ENCODE peak calls at places on chromosomes 13 and 19, in ten cellular contexts. M, B, Q, W, I, K, D, G, R and T are unnamed samples.

GRCh38 chr13:53310786-53311185 is 282.2 kb downstream of the OLFM4 start:
- DNase-seq in M (no peak), B (no peak), Q (no peak), W (no peak), I (no peak), K (no peak), D (no peak), G (no peak), R (no peak), T (no peak)

GRCh38 chr13:37194428-37194861 is 89.0 kb upstream of the CSNK1A1L start:
- DNase-seq in M (no peak), B (no peak), Q (peak; percentile 88), W (no peak), I (peak; percentile 78), K (no peak), D (no peak), G (no peak), R (no peak), T (no peak)

GRCh38 chr13:37143901-37144300 is 38.4 kb upstream of the CSNK1A1L start:
- DNase-seq in M (no peak), B (no peak), Q (no peak), W (no peak), I (peak; percentile 48), K (no peak), D (no peak), G (no peak), R (no peak), T (no peak)

GRCh38 chr19:33316521-33317284 is 14.4 kb upstream of the CEBPA start:
- DNase-seq in M (no peak), B (no peak), Q (peak; percentile 63), W (no peak), I (no peak), K (no peak), D (no peak), G (no peak), R (no peak), T (peak; percentile 68)

GRCh38 chr13:49954674-49955455 is 18.7 kb upstream of the SPRYD7 start:
- DNase-seq in M (no peak), B (no peak), Q (no peak), W (no peak), I (peak; percentile 12), K (no peak), D (no peak), G (no peak), R (no peak), T (peak; percentile 36)

GRCh38 chr19:13938361-13939027 is at the start of gene PODNL1:
- DNase-seq in M (no peak), B (no peak), Q (no peak), W (peak; percentile 52), I (peak; percentile 85), K (no peak), D (no peak), G (peak; percentile 86), R (no peak), T (peak; percentile 17)

GRCh38 chr19:42553292-42554045 is 25.2 kb upstream of the CEACAM1 start:
- DNase-seq in M (no peak), B (no peak), Q (peak; percentile 38), W (no peak), I (peak; percentile 85), K (peak; percentile 50), D (no peak), G (no peak), R (no peak), T (no peak)

GRCh38 chr13:113612626-113613025 is 28.1 kb downstream of the TFDP1 start:
- DNase-seq in M (no peak), B (no peak), Q (no peak), W (no peak), I (no peak), K (no peak), D (no peak), G (no peak), R (no peak), T (no peak)

GRCh38 chr19:13411899-13412298 is 94.4 kb downstream of the CACNA1A start:
- DNase-seq in M (no peak), B (no peak), Q (no peak), W (no peak), I (no peak), K (no peak), D (no peak), G (no peak), R (no peak), T (no peak)

GRCh38 chr13:30022256-30022655 is 171.8 kb upstream of the UBL3 start:
- DNase-seq in M (no peak), B (no peak), Q (no peak), W (no peak), I (no peak), K (no peak), D (no peak), G (no peak), R (no peak), T (no peak)
- H3K9me2 ChIP-seq in M (no peaks in the 10 kb centered on the region), B (no peaks in the 10 kb centered on the region), Q (no peaks in the 10 kb centered on the region), W (peaks cover 1% of the 10 kb centered on the region), I (no peaks in the 10 kb centered on the region), K (no peaks in the 10 kb centered on the region), D (no peaks in the 10 kb centered on the region), G (no peaks in the 10 kb centered on the region), R (no peaks in the 10 kb centered on the region), T (no peaks in the 10 kb centered on the region)

GRCh38 chr19:48509467-48510194 is 2.0 kb downstream of the LMTK3 start:
- DNase-seq in M (peak; percentile 70), B (no peak), Q (no peak), W (peak; percentile 78), I (no peak), K (no peak), D (no peak), G (no peak), R (no peak), T (no peak)
- H3K4me3 ChIP-seq in M (no peak overlapping the region), B (no peak overlapping the region), Q (no peak overlapping the region), W (peak overlapping the region; percentile 86), I (no peak overlapping the region), K (no peak overlapping the region), D (no peak overlapping the region), G (no peak overlapping the region), R (no peak overlapping the region), T (no peak overlapping the region)

GRCh38 chr19:52946322-52947310 is 16.1 kb downstream of the ZNF816 start:
- DNase-seq in M (peak; percentile 84), B (peak; percentile 13), Q (peak; percentile 77), W (peak; percentile 99), I (peak; percentile 53), K (no peak), D (no peak), G (peak; percentile 54), R (no peak), T (peak; percentile 78)
- H3K9me2 ChIP-seq in M (no peaks in the 10 kb centered on the region), B (no peaks in the 10 kb centered on the region), Q (no peaks in the 10 kb centered on the region), W (no peaks in the 10 kb centered on the region), I (no peaks in the 10 kb centered on the region), K (no peaks in the 10 kb centered on the region), D (no peaks in the 10 kb centered on the region), G (no peaks in the 10 kb centered on the region), R (no peaks in the 10 kb centered on the region), T (no peaks in the 10 kb centered on the region)

GRCh38 chr19:48501961-48502719 is 9.5 kb downstream of the LMTK3 start:
- DNase-seq in M (peak; percentile 96), B (peak; percentile 94), Q (peak; percentile 92), W (peak; percentile 100), I (peak; percentile 52), K (peak; percentile 96), D (peak; percentile 91), G (peak; percentile 85), R (peak; percentile 99), T (peak; percentile 97)
- H3K4me3 ChIP-seq in M (no peak overlapping the region), B (peak overlapping the region; percentile 58), Q (peak overlapping the region; percentile 63), W (peak overlapping the region; percentile 63), I (no peak overlapping the region), K (peak overlapping the region; percentile 57), D (peak overlapping the region; percentile 15), G (no peak overlapping the region), R (peak overlapping the region; percentile 64), T (no peak overlapping the region)

DNA sequence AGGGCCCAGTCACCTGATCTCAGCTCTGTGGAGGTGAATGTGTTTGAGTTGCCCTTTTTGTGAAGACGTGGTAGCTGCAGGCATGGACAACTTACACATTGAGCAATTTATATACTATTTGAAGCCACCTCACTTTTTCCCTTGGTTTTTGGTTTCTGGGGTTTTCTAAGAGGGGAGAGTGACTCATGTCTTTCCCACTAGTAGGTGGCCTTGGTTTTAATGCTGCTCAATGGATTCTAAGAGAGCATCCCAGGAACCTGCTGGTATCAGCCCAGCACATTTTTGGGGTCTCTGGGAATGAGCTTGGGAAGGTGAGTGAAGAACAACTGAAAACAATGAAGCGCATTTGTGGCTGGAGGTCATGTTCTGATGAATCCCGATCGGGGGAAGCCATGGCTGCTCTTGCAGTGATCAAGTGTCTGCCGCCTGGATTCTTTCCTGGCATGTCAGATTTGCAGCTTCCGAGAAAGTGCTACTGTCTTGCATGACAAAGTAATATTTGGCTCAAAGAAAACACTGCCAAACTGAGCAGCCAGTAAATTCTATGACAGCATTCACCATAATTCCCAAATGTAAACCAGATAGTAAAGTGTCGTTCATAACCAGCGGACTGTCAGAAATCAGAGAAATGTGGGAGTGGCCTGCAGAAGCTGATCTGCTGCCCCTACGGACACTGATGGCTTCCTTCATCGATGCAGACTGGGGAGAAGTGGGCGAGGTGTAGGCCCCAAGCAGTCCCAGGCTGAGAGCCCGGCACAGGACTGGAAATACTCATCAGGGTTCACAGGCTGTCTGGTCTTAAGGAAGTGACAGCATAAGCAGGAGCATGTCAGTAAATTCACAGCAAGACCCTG is 98.7 kb downstream of the COL4A2 start:
- DNase-seq in M (no peak), B (no peak), Q (no peak), W (no peak), I (peak; percentile 90), K (no peak), D (no peak), G (no peak), R (no peak), T (no peak)
- H3K9me2 ChIP-seq in M (no peaks in the 10 kb centered on the region), B (no peaks in the 10 kb centered on the region), Q (no peaks in the 10 kb centered on the region), W (no peaks in the 10 kb centered on the region), I (no peaks in the 10 kb centered on the region), K (no peaks in the 10 kb centered on the region), D (no peaks in the 10 kb centered on the region), G (no peaks in the 10 kb centered on the region), R (no peaks in the 10 kb centered on the region), T (no peaks in the 10 kb centered on the region)

GRCh38 chr19:39500543-39500942 is 1.8 kb downstream of the DLL3 start:
- DNase-seq in M (no peak), B (no peak), Q (no peak), W (no peak), I (no peak), K (no peak), D (no peak), G (no peak), R (no peak), T (no peak)

GRCh38 chr19:39499082-39499642 is 415 bp downstream of the DLL3 start:
- DNase-seq in M (no peak), B (peak; percentile 19), Q (no peak), W (peak; percentile 65), I (peak; percentile 33), K (no peak), D (no peak), G (peak; percentile 53), R (no peak), T (peak; percentile 31)

GRCh38 chr19:39499932-39500331 is 1.2 kb downstream of the DLL3 start:
- DNase-seq in M (no peak), B (no peak), Q (no peak), W (no peak), I (no peak), K (no peak), D (no peak), G (no peak), R (no peak), T (no peak)

GRCh38 chr19:39497850-39498261 is 891 bp upstream of the DLL3 start:
- DNase-seq in M (peak; percentile 69), B (peak; percentile 84), Q (peak; percentile 33), W (peak; percentile 89), I (peak; percentile 36), K (no peak), D (peak; percentile 27), G (peak; percentile 88), R (no peak), T (peak; percentile 75)

GRCh38 chr19:39498262-39499081 is at the start of gene DLL3:
- DNase-seq in M (no peak), B (peak; percentile 66), Q (peak; percentile 50), W (peak; percentile 36), I (peak; percentile 57), K (no peak), D (no peak), G (peak; percentile 59), R (no peak), T (peak; percentile 44)
- H3K4me3 ChIP-seq in M (peak within 1 kb of the TSS; percentile 47), B (peak within 1 kb of the TSS; percentile 69), Q (peak within 1 kb of the TSS; percentile 63), W (peak within 1 kb of the TSS; percentile 74), I (peak within 1 kb of the TSS; percentile 18), K (no peak within 1 kb of the TSS), D (peak within 1 kb of the TSS; percentile 44), G (no peak within 1 kb of the TSS), R (no peak within 1 kb of the TSS), T (no peak within 1 kb of the TSS)